ENCODE peak calls at places on chromosomes 2 and 18, in seven cellular contexts. Y is IMR-90, S is PC-9, I is stomach, U is Peyer's patch, O is psoas muscle, T is astrocyte. R is an unnamed sample.

GRCh38 chr2:69731575-69731974 is 10.4 kb upstream of the ANXA4 start:
- DNase-seq in Y (no peak), S (no peak), I (no peak), U (no peak), O (no peak), T (no peak), R (no peak)

GRCh38 chr2:196988599-196988998 is 62.1 kb upstream of the PGAP1 start:
- DNase-seq in Y (no peak), S (no peak), I (no peak), U (no peak), O (no peak), T (no peak), R (no peak)

GRCh38 chr2:3637311-3637675 is 20.7 kb upstream of the ALLC start:
- DNase-seq in Y (no peak), S (no peak), I (peak; percentile 9), U (no peak), O (no peak), T (no peak), R (no peak)

GRCh38 chr2:64063924-64064331 is 44.7 kb upstream of the VPS54 start:
- DNase-seq in Y (peak; percentile 82), S (no peak), I (no peak), U (no peak), O (no peak), T (peak; percentile 92), R (no peak)

GRCh38 chr18:2884706-2885285 is 38.0 kb downstream of the EMILIN2 start:
- DNase-seq in Y (no peak), S (no peak), I (no peak), U (no peak), O (no peak), T (no peak), R (no peak)

GRCh38 chr2:238811293-238811692 is 36.6 kb upstream of the TWIST2 start:
- DNase-seq in Y (peak; percentile 6), S (no peak), I (no peak), U (no peak), O (no peak), T (no peak), R (no peak)

GRCh38 chr2:177296047-177296446 is 31.5 kb upstream of the NFE2L2 start:
- DNase-seq in Y (peak; percentile 31), S (no peak), I (no peak), U (no peak), O (no peak), T (no peak), R (no peak)

GRCh38 chr2:39435254-39435653 is 1.8 kb downstream of the MAP4K3 start:
- DNase-seq in Y (peak; percentile 43), S (no peak), I (no peak), U (no peak), O (no peak), T (no peak), R (no peak)

GRCh38 chr18:55968550-55968949 is 380.6 kb upstream of the TCF4 start:
- DNase-seq in Y (peak; percentile 28), S (no peak), I (no peak), U (no peak), O (no peak), T (peak; percentile 19), R (no peak)

GRCh38 chr2:220504890-220505564 is 877.6 kb downstream of the SLC4A3 start:
- DNase-seq in Y (peak; percentile 86), S (peak; percentile 17), I (no peak), U (no peak), O (no peak), T (peak; percentile 45), R (peak; percentile 42)

GRCh38 chr2:23823863-23824262 is 103.1 kb downstream of the ATAD2B start:
- DNase-seq in Y (no peak), S (no peak), I (no peak), U (no peak), O (no peak), T (no peak), R (no peak)

GRCh38 chr2:2877427-2877826 is 500.2 kb downstream of the EIPR1 start:
- DNase-seq in Y (no peak), S (no peak), I (no peak), U (no peak), O (no peak), T (no peak), R (no peak)

GRCh38 chr2:20106746-20107145 is 55.3 kb upstream of the LAPTM4A start:
- DNase-seq in Y (no peak), S (peak; percentile 83), I (no peak), U (no peak), O (no peak), T (no peak), R (no peak)

GRCh38 chr2:137202310-137202709 is 437.0 kb downstream of the THSD7B start:
- DNase-seq in Y (no peak), S (peak; percentile 3), I (no peak), U (no peak), O (no peak), T (no peak), R (no peak)

GRCh38 chr2:239399404-239399999 is 1.3 kb downstream of the HDAC4 start:
- DNase-seq in Y (peak; percentile 8), S (peak; percentile 45), I (peak; percentile 37), U (peak; percentile 52), O (no peak), T (no peak), R (no peak)

GRCh38 chr2:107337209-107337898 is 451.4 kb upstream of the ST6GAL2 start:
- DNase-seq in Y (no peak), S (no peak), I (no peak), U (no peak), O (no peak), T (peak; percentile 73), R (no peak)

GRCh38 chr2:216133392-216133791 is 24.2 kb downstream of the XRCC5 start:
- DNase-seq in Y (no peak), S (no peak), I (no peak), U (no peak), O (no peak), T (no peak), R (no peak)

GRCh38 chr18:2486426-2486825 is 84.9 kb downstream of the METTL4 start:
- DNase-seq in Y (no peak), S (no peak), I (no peak), U (no peak), O (no peak), T (no peak), R (no peak)

GRCh38 chr2:75200140-75200985 is 1.0 kb upstream of the TACR1 start:
- DNase-seq in Y (peak; percentile 39), S (peak; percentile 59), I (peak; percentile 79), U (no peak), O (peak; percentile 61), T (peak; percentile 39), R (no peak)

GRCh38 chr2:200042102-200042735 is 86.8 kb downstream of the MAIP1 start:
- DNase-seq in Y (peak; percentile 90), S (no peak), I (no peak), U (no peak), O (no peak), T (peak; percentile 90), R (no peak)

GRCh38 chr2:162074579-162074922 is 536 bp upstream of the DPP4 start:
- DNase-seq in Y (no peak), S (no peak), I (no peak), U (no peak), O (no peak), T (no peak), R (no peak)

GRCh38 chr2:162072976-162073775 is 839 bp downstream of the DPP4 start:
- DNase-seq in Y (peak; percentile 22), S (no peak), I (no peak), U (no peak), O (no peak), T (no peak), R (no peak)

GRCh38 chr2:162073776-162074578 is at the start of gene DPP4:
- DNase-seq in Y (peak; percentile 22), S (no peak), I (peak; percentile 68), U (peak; percentile 20), O (peak; percentile 55), T (no peak), R (no peak)

GRCh38 chr2:162075689-162076132 is 1.7 kb upstream of the DPP4 start:
- DNase-seq in Y (peak; percentile 82), S (no peak), I (no peak), U (no peak), O (no peak), T (no peak), R (no peak)

GRCh38 chr2:162074937-162075688 is 1.1 kb upstream of the DPP4 start:
- DNase-seq in Y (peak; percentile 85), S (no peak), I (no peak), U (no peak), O (no peak), T (peak; percentile 51), R (no peak)
- H3K27me3 ChIP-seq in Y (no peaks in the 10 kb centered on the region), S (no peaks in the 10 kb centered on the region), I (no peaks in the 10 kb centered on the region), U (no peaks in the 10 kb centered on the region), O (peaks cover 14% of the 10 kb centered on the region), T (no peaks in the 10 kb centered on the region), R (no peaks in the 10 kb centered on the region)

GRCh38 chr2:174577967-174578589 is 19.5 kb downstream of the WIPF1 start:
- DNase-seq in Y (peak; percentile 73), S (peak; percentile 19), I (no peak), U (no peak), O (no peak), T (peak; percentile 49), R (no peak)
- TF ChIP-seq CTCF in Y (peak; percentile 86), S (peak; percentile 62), I (no peak), U (peak; percentile 1), O (peak; percentile 25), T (peak; percentile 73), R (peak; percentile 29)

GRCh38 chr2:154455871-154456270 is 242.6 kb upstream of the KCNJ3 start:
- DNase-seq in Y (no peak), S (no peak), I (no peak), U (no peak), O (no peak), T (no peak), R (no peak)
- H3K4me3 ChIP-seq in Y (no peak overlapping the region), S (no peak overlapping the region), I (no peak overlapping the region), U (no peak overlapping the region), O (peak overlapping the region; percentile 65), T (peak overlapping the region; percentile 20), R (no peak overlapping the region)

GRCh38 chr18:26655614-26656400 is 107.5 kb upstream of the KCTD1 start:
- DNase-seq in Y (peak; percentile 11), S (peak; percentile 53), I (peak; percentile 70), U (no peak), O (peak; percentile 61), T (peak; percentile 29), R (no peak)
- H3K27me3 ChIP-seq in Y (peaks cover 42% of the 10 kb centered on the region), S (no peaks in the 10 kb centered on the region), I (no peaks in the 10 kb centered on the region), U (no peaks in the 10 kb centered on the region), O (peaks cover 83% of the 10 kb centered on the region), T (peaks cover 28% of the 10 kb centered on the region), R (peaks cover 45% of the 10 kb centered on the region)

DNA sequence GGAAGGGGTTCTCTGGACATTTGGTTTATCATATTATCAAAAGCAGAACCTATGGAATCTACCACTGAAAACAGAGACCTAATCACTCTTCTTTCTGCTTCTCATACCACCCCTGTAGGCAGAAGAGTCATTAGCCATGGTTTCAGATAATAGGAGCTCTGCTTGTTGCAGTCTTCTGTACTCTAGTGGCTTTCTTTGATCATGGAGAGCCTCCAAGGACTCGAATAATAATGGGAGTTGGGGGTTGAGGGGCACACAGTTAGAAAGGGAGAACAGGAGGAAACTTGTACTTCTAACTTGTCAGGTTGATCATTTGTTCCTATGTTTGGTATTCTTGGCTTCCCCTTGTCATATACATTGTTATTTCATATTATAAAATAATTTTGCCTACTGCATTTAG is 52.3 kb upstream of the VWC2L start:
- DNase-seq in Y (no peak), S (no peak), I (no peak), U (no peak), O (no peak), T (no peak), R (no peak)
- TF ChIP-seq CTCF in Y (no peak), S (no peak), I (no peak), U (no peak), O (no peak), T (no peak), R (no peak)